ENCODE peak calls at places on chromosomes 4 and X, in four cellular contexts. N is cardiac fibroblast, B is fibroblast of the aortic adventitia, O is type B pancreatic cell. K is an unnamed sample.
A peak's percentile ranks its signal among the peaks of the same experiment; 100 is the strongest.

GRCh38 chr4:124713213-124713592 is 671 bp upstream of the ANKRD50 start:
- DNase-seq in N (peak; percentile 83), B (peak; percentile 83), O (peak; percentile 69), K (peak; percentile 30)

GRCh38 chrX:8323356-8323755 is 141.3 kb upstream of the VCX3B start:
- DNase-seq in N (no peak), B (no peak), O (no peak), K (no peak)

GRCh38 chr4:4849106-4849505 is 10.4 kb upstream of the MSX1 start:
- DNase-seq in N (no peak), B (no peak), O (no peak), K (no peak)

GRCh38 chr4:163631288-163631687 is 136.8 kb downstream of the TMA16 start:
- DNase-seq in N (no peak), B (no peak), O (no peak), K (no peak)

GRCh38 chrX:40086569-40087335 is 11.0 kb downstream of the BCOR start:
- DNase-seq in N (no peak), B (no peak), O (no peak), K (no peak)

GRCh38 chr4:101205878-101206277 is 141.4 kb downstream of the PPP3CA start:
- DNase-seq in N (peak; percentile 85), B (peak; percentile 47), O (no peak), K (peak; percentile 8)

GRCh38 chr4:140238353-140239041 is 84.5 kb upstream of the MAML3 start:
- DNase-seq in N (peak; percentile 88), B (peak; percentile 95), O (no peak), K (no peak)

GRCh38 chr4:54165438-54165837 is 63.7 kb upstream of the PDGFRA start:
- DNase-seq in N (peak; percentile 96), B (peak; percentile 95), O (no peak), K (no peak)

GRCh38 chrX:44785652-44786051 is 58.2 kb upstream of the DUSP21 start:
- DNase-seq in N (peak; percentile 87), B (peak; percentile 66), O (no peak), K (no peak)

GRCh38 chr4:31467781-31468180 is 747.6 kb downstream of the PCDH7 start:
- DNase-seq in N (peak; percentile 54), B (peak; percentile 22), O (no peak), K (no peak)

GRCh38 chr4:70473691-70474090 is 1.7 kb downstream of the MUC7 start:
- DNase-seq in N (peak; percentile 2), B (no peak), O (no peak), K (no peak)

GRCh38 chr4:119300072-119300387 is 21.9 kb downstream of the FABP2 start:
- DNase-seq in N (peak; percentile 65), B (peak; percentile 64), O (no peak), K (no peak)

GRCh38 chrX:32392655-32393054 is 818.7 kb downstream of the DMD start:
- DNase-seq in N (no peak), B (no peak), O (no peak), K (no peak)

GRCh38 chr4:6956087-6956433 is 46.4 kb downstream of the TBC1D14 start:
- DNase-seq in N (no peak), B (no peak), O (no peak), K (no peak)

GRCh38 chr4:7462509-7462971 is 27.8 kb upstream of the PSAPL1 start:
- DNase-seq in N (no peak), B (no peak), O (no peak), K (no peak)

GRCh38 chr4:173138636-173139035 is 30.0 kb upstream of the GALNT7 start:
- DNase-seq in N (no peak), B (no peak), O (no peak), K (no peak)

GRCh38 chrX:68843992-68844391 is 15.2 kb downstream of the EFNB1 start:
- DNase-seq in N (no peak), B (no peak), O (no peak), K (no peak)

GRCh38 chr4:20254517-20255250 is 3.0 kb downstream of the SLIT2 start:
- DNase-seq in N (peak; percentile 60), B (peak; percentile 58), O (peak; percentile 74), K (no peak)

GRCh38 chr4:1026115-1026514 is 14.7 kb downstream of the FGFRL1 start:
- DNase-seq in N (peak; percentile 26), B (no peak), O (no peak), K (peak; percentile 90)

GRCh38 chr4:57158762-57159161 is 48.6 kb upstream of the IGFBP7 start:
- DNase-seq in N (peak; percentile 30), B (peak; percentile 43), O (no peak), K (no peak)

GRCh38 chr4:99301376-99302164 is 10.8 kb upstream of the ADH1A start:
- DNase-seq in N (peak; percentile 77), B (peak; percentile 70), O (no peak), K (no peak)

GRCh38 chr4:82136161-82136801 is 237.5 kb downstream of the HNRNPD start:
- DNase-seq in N (no peak), B (no peak), O (no peak), K (no peak)

GRCh38 chr4:124253080-124253479 is 459.5 kb downstream of the ANKRD50 start:
- DNase-seq in N (no peak), B (no peak), O (no peak), K (no peak)

GRCh38 chrX:11329016-11329415 is 35.8 kb downstream of the AMELX start:
- DNase-seq in N (peak; percentile 33), B (peak; percentile 15), O (no peak), K (no peak)

GRCh38 chr4:40721730-40722171 is 28.0 kb upstream of the NSUN7 start:
- DNase-seq in N (peak; percentile 25), B (no peak), O (no peak), K (no peak)

GRCh38 chrX:21725498-21725897 is 32.4 kb downstream of the SMPX start:
- DNase-seq in N (peak; percentile 63), B (peak; percentile 40), O (no peak), K (no peak)

GRCh38 chr4:106985830-106986229 is 50.3 kb downstream of the DKK2 start:
- DNase-seq in N (no peak), B (no peak), O (no peak), K (no peak)

GRCh38 chr4:87844476-87844875 is 11.7 kb downstream of the MEPE start:
- DNase-seq in N (peak; percentile 76), B (peak; percentile 38), O (no peak), K (no peak)

GRCh38 chrX:67426946-67427345 is 116.9 kb upstream of the AR start:
- DNase-seq in N (no peak), B (no peak), O (no peak), K (no peak)

GRCh38 chr4:3636628-3637320 is 104.6 kb upstream of the LRPAP1 start:
- DNase-seq in N (no peak), B (no peak), O (no peak), K (no peak)

GRCh38 chr4:31107362-31107761 is 387.2 kb downstream of the PCDH7 start:
- DNase-seq in N (no peak), B (peak; percentile 34), O (no peak), K (no peak)

GRCh38 chr4:6472387-6473263 is at the start of gene PPP2R2C:
- DNase-seq in N (no peak), B (no peak), O (peak; percentile 57), K (no peak)

GRCh38 chr4:9867746-9868425 is 86.5 kb downstream of the DRD5 start:
- DNase-seq in N (no peak), B (no peak), O (no peak), K (no peak)

GRCh38 chrX:133265331-133265730 is 47.2 kb upstream of the TFDP3 start:
- DNase-seq in N (no peak), B (no peak), O (peak; percentile 75), K (no peak)

GRCh38 chrX:9464435-9465371 is at the start of gene TBL1X:
- DNase-seq in N (peak; percentile 28), B (peak; percentile 20), O (peak; percentile 75), K (peak; percentile 59)

GRCh38 chrX:17361620-17362019 is 13.4 kb upstream of the NHS start:
- DNase-seq in N (no peak), B (no peak), O (no peak), K (no peak)

GRCh38 chrX:17521871-17522693 is 147.1 kb downstream of the NHS start:
- DNase-seq in N (peak; percentile 36), B (peak; percentile 62), O (no peak), K (no peak)

GRCh38 chr4:40672528-40673522 is 43.2 kb upstream of the RBM47 start:
- DNase-seq in N (peak; percentile 97), B (peak; percentile 93), O (no peak), K (peak; percentile 62)

GRCh38 chr4:40194602-40195161 is 2.1 kb upstream of the RHOH start:
- DNase-seq in N (no peak), B (peak; percentile 14), O (no peak), K (no peak)

GRCh38 chr4:7850489-7850888 is 89.2 kb downstream of the AFAP1 start:
- DNase-seq in N (no peak), B (no peak), O (no peak), K (no peak)

DNA sequence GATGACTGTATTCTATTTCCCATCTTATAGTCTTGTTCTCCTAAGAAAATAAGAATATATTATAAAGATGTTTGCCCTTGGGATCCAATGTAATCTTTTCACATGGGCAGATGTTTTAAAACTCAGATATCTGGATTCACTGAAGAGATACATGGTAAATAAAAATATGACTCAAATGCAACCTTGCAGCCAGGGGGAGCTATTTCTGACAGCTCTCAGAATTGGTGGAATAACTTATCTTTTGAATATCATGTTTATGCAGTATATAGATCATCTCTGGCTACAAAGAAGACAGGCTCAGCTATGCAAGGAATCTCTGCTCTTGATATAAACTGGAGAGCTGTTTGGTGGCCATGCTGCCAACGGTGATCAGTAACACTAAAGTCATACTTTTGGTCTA is 274.7 kb downstream of the GLUD2 start:
- DNase-seq in N (no peak), B (no peak), O (no peak), K (no peak)
- TF ChIP-seq CTCF in N (no peak), B (peak; percentile 11), O (no peak), K (no peak)

GRCh38 chr4:80362578-80363181 is 27.1 kb downstream of the CFAP299 start:
- DNase-seq in N (peak; percentile 59), B (peak; percentile 57), O (no peak), K (peak; percentile 30)
- TF ChIP-seq CTCF in N (peak; percentile 71), B (peak; percentile 79), O (peak; percentile 78), K (peak; percentile 69)

GRCh38 chr4:168615294-168615693 is 118.4 kb downstream of the PALLD start:
- DNase-seq in N (peak; percentile 79), B (peak; percentile 87), O (no peak), K (no peak)
- TF ChIP-seq CTCF in N (no peak), B (no peak), O (no peak), K (no peak)

GRCh38 chrX:5915783-5916182 is 312.9 kb downstream of the NLGN4X start:
- DNase-seq in N (no peak), B (no peak), O (no peak), K (no peak)
- TF ChIP-seq CTCF in N (no peak), B (no peak), O (peak; percentile 49), K (no peak)

DNA sequence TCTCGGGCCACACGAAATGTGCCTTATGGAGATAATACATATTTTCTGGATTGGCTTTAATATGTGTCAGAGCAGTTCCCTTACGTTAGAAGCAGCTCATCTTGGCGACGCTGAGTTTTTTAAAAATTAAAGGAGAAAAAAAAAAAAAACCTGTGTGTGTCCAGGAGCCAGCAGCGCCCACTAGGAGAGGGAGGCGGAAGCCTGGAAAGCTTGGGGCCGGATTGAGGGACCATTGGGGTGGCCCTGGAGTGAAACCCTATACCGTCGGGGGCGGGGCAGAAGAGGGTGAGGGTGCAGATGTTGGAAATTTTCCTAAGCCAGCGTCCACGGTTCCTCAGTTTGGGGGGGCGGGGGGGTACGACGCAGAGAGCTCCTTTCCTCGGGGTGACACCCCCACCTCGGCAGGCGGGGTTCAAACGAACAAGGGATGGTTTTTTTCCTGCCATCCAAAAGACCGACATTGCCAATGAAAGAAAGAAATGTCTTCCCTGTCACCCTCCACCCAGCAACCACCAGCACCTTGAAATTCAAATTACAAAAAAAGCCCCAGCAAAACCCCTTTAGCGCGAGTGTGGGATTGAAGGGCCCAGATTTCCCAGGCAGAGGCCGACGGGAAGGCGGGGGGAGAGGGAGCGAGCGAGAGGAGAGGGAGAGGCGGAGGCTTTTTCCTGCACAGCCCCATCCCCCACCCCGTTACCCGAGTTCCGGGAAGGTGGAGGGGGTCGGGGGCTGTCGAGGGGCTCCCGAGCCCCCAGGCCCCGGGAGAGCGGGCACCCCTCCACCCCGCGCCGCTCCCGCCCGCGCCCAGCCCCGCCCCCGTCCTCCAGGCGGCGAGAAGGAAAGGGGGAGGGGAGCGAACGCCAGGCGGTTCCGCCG is 868 bp downstream of the SMARCA1 start:
- DNase-seq in N (peak; percentile 60), B (peak; percentile 52), O (peak; percentile 79), K (peak; percentile 18)
- TF ChIP-seq CTCF in N (peak; percentile 21), B (peak; percentile 27), O (peak; percentile 49), K (no peak)

K was measured in GM10248.